ENCODE peak calls at places on chromosomes 6 and 20, in nine cellular contexts. H, N, Y, E, M, G, V, R and J are unnamed samples.

GRCh38 chr6:143482593-143482992 is 28.9 kb downstream of the FUCA2 start:
- DNase-seq in H (no peak), N (no peak), Y (no peak), E (no peak), M (no peak), G (no peak), V (no peak), R (no peak), J (no peak)

GRCh38 chr20:46541229-46541935 is 9.1 kb downstream of the OCSTAMP start:
- DNase-seq in H (no peak), N (no peak), Y (no peak), E (no peak), M (no peak), G (no peak), V (no peak), R (no peak), J (no peak)

GRCh38 chr20:45407067-45407745 is 883 bp upstream of the DBNDD2 start:
- DNase-seq in H (no peak), N (no peak), Y (no peak), E (no peak), M (no peak), G (no peak), V (no peak), R (no peak), J (peak; percentile 44)

GRCh38 chr6:109062756-109063352 is 31.8 kb downstream of the SESN1 start:
- DNase-seq in H (no peak), N (no peak), Y (no peak), E (no peak), M (no peak), G (no peak), V (no peak), R (no peak), J (no peak)

GRCh38 chr6:32752580-32752979 is 10.8 kb downstream of the HLA-DQB2 start:
- DNase-seq in H (no peak), N (no peak), Y (no peak), E (peak; percentile 46), M (no peak), G (no peak), V (no peak), R (no peak), J (no peak)

GRCh38 chr20:30168025-30168799 is 1089.3 kb upstream of the DEFB115 start:
- DNase-seq in H (no peak), N (no peak), Y (peak; percentile 30), E (no peak), M (no peak), G (peak; percentile 45), V (no peak), R (no peak), J (no peak)

GRCh38 chr6:17714177-17714576 is 7.5 kb upstream of the NUP153 start:
- DNase-seq in H (no peak), N (peak; percentile 76), Y (no peak), E (no peak), M (no peak), G (no peak), V (no peak), R (no peak), J (no peak)

GRCh38 chr6:83546636-83547035 is 34.3 kb downstream of the PRSS35 start:
- DNase-seq in H (no peak), N (no peak), Y (no peak), E (no peak), M (no peak), G (no peak), V (no peak), R (no peak), J (no peak)

GRCh38 chr6:108778421-108779186 is 69.6 kb upstream of the ARMC2 start:
- DNase-seq in H (no peak), N (no peak), Y (no peak), E (no peak), M (no peak), G (no peak), V (no peak), R (no peak), J (no peak)

GRCh38 chr6:14589192-14589591 is 471.6 kb downstream of the CD83 start:
- DNase-seq in H (no peak), N (no peak), Y (no peak), E (no peak), M (no peak), G (no peak), V (no peak), R (no peak), J (no peak)

GRCh38 chr20:12482661-12483060 is 526.1 kb upstream of the SPTLC3 start:
- DNase-seq in H (no peak), N (no peak), Y (no peak), E (no peak), M (no peak), G (no peak), V (no peak), R (no peak), J (no peak)

GRCh38 chr6:7401103-7401502 is 11.5 kb downstream of the RIOK1 start:
- DNase-seq in H (no peak), N (no peak), Y (no peak), E (no peak), M (no peak), G (no peak), V (no peak), R (no peak), J (no peak)

GRCh38 chr6:56864171-56864616 is 90.7 kb upstream of the BEND6 start:
- DNase-seq in H (no peak), N (no peak), Y (no peak), E (no peak), M (no peak), G (no peak), V (no peak), R (no peak), J (no peak)

GRCh38 chr6:148502773-148503135 is 160.1 kb downstream of the SASH1 start:
- DNase-seq in H (no peak), N (no peak), Y (no peak), E (no peak), M (no peak), G (no peak), V (no peak), R (no peak), J (no peak)

GRCh38 chr20:47438464-47439381 is 63.0 kb upstream of the NCOA3 start:
- DNase-seq in H (no peak), N (no peak), Y (no peak), E (peak; percentile 52), M (no peak), G (no peak), V (no peak), R (no peak), J (peak; percentile 92)

GRCh38 chr6:163814494-163815364 is 400.2 kb downstream of the QKI start:
- DNase-seq in H (no peak), N (no peak), Y (no peak), E (no peak), M (no peak), G (no peak), V (no peak), R (no peak), J (no peak)

GRCh38 chr6:122953766-122954165 is 42.3 kb upstream of the CLVS2 start:
- DNase-seq in H (no peak), N (no peak), Y (no peak), E (no peak), M (no peak), G (no peak), V (no peak), R (no peak), J (no peak)

GRCh38 chr20:62922451-62922921 is 3.8 kb downstream of the DIDO1 start:
- DNase-seq in H (no peak), N (no peak), Y (no peak), E (no peak), M (no peak), G (peak; percentile 32), V (no peak), R (no peak), J (no peak)

GRCh38 chr6:6875818-6876470 is 231.8 kb upstream of the RREB1 start:
- DNase-seq in H (no peak), N (no peak), Y (no peak), E (no peak), M (no peak), G (no peak), V (no peak), R (no peak), J (no peak)

GRCh38 chr6:148406579-148407371 is 64.1 kb downstream of the SASH1 start:
- DNase-seq in H (no peak), N (no peak), Y (no peak), E (no peak), M (no peak), G (no peak), V (no peak), R (no peak), J (no peak)

GRCh38 chr6:80338201-80338836 is 231.8 kb downstream of the BCKDHB start:
- DNase-seq in H (no peak), N (peak; percentile 47), Y (peak; percentile 12), E (peak; percentile 38), M (no peak), G (peak; percentile 75), V (peak; percentile 51), R (no peak), J (peak; percentile 69)

GRCh38 chr20:58102744-58103516 is 125.5 kb downstream of the ANKRD60 start:
- DNase-seq in H (no peak), N (no peak), Y (no peak), E (peak; percentile 18), M (no peak), G (no peak), V (no peak), R (no peak), J (peak; percentile 25)

GRCh38 chr6:107046316-107046715 is 18.3 kb downstream of the MTRES1 start:
- DNase-seq in H (no peak), N (no peak), Y (no peak), E (no peak), M (no peak), G (no peak), V (no peak), R (no peak), J (no peak)
- H3K4me3 ChIP-seq in H (no peak overlapping the region), N (no peak overlapping the region), Y (no peak overlapping the region), E (no peak overlapping the region), M (no peak overlapping the region), G (no peak overlapping the region), V (no peak overlapping the region), R (no peak overlapping the region), J (no peak overlapping the region)

DNA sequence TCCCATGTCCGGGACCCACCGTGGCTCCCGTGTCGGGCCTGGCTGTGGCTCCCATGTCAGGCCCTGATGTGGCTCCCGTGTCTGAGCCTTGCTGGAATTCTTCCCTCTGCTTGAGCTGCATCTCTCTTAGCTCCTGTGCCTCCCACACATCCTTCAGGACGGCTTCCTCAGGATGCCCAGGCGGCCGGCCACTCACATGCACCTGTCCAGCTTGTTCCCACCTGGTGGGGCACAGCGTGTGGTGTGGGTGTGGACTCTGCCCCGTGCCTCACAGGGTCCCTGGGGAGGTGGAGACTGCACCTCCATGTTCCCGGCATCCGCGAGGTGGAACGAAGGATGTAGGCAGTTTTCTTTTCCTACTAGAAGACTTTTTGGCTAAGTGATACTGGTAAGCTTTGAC is 170.7 kb downstream of the SMOC2 start:
- DNase-seq in H (no peak), N (no peak), Y (no peak), E (no peak), M (no peak), G (no peak), V (no peak), R (no peak), J (no peak)
- H3K9me3 ChIP-seq in H (peaks cover 3% of the 10 kb centered on the region), N (peaks cover 9% of the 10 kb centered on the region), Y (no peaks in the 10 kb centered on the region), E (peaks cover 2% of the 10 kb centered on the region), M (no peaks in the 10 kb centered on the region), G (no peaks in the 10 kb centered on the region), V (peaks cover 7% of the 10 kb centered on the region), R (no peaks in the 10 kb centered on the region), J (no peaks in the 10 kb centered on the region)

GRCh38 chr6:42510795-42511194 is 53.0 kb upstream of the UBR2 start:
- DNase-seq in H (no peak), N (no peak), Y (no peak), E (no peak), M (no peak), G (no peak), V (no peak), R (no peak), J (no peak)
- H3K4me3 ChIP-seq in H (no peak overlapping the region), N (no peak overlapping the region), Y (no peak overlapping the region), E (no peak overlapping the region), M (no peak overlapping the region), G (no peak overlapping the region), V (no peak overlapping the region), R (no peak overlapping the region), J (no peak overlapping the region)

GRCh38 chr6:135081966-135082365 is 27.3 kb upstream of the HBS1L start:
- DNase-seq in H (no peak), N (no peak), Y (no peak), E (no peak), M (no peak), G (no peak), V (no peak), R (no peak), J (no peak)
- H3K9me3 ChIP-seq in H (no peaks in the 10 kb centered on the region), N (peaks cover 10% of the 10 kb centered on the region), Y (peaks cover 8% of the 10 kb centered on the region), E (no peaks in the 10 kb centered on the region), M (peaks cover 13% of the 10 kb centered on the region), G (peaks cover 13% of the 10 kb centered on the region), V (no peaks in the 10 kb centered on the region), R (no peaks in the 10 kb centered on the region), J (peaks cover 9% of the 10 kb centered on the region)